ENCODE peak calls at places on chromosomes 6 and 20, in seven cellular contexts. One of them, this sample, is unnamed.
A peak's percentile ranks its signal among the peaks of the same experiment; 100 is the strongest.

GRCh38 chr6:139515511-139515910 is 141.1 kb upstream of the CITED2 start:
- DNase-seq in nephron progenitor cell: no peak
- DNase-seq in left kidney: peak; percentile 16
- DNase-seq in T1000: no peak
- DNase-seq in coronary artery: no peak
- DNase-seq in WTC11: no peak
- DNase-seq in NCI-H1105 treated with DMSO at 0.1 percent for 48 hours: no peak
- DNase-seq in this sample: no peak

GRCh38 chr6:111918825-111919224 is 45.6 kb upstream of the FYN start:
- DNase-seq in nephron progenitor cell: no peak
- DNase-seq in left kidney: no peak
- DNase-seq in T1000: no peak
- DNase-seq in coronary artery: no peak
- DNase-seq in WTC11: no peak
- DNase-seq in NCI-H1105 treated with DMSO at 0.1 percent for 48 hours: no peak
- DNase-seq in this sample: no peak

GRCh38 chr6:84638286-84638685 is 126.1 kb downstream of the TBX18 start:
- DNase-seq in nephron progenitor cell: no peak
- DNase-seq in left kidney: no peak
- DNase-seq in T1000: no peak
- DNase-seq in coronary artery: no peak
- DNase-seq in WTC11: no peak
- DNase-seq in NCI-H1105 treated with DMSO at 0.1 percent for 48 hours: no peak
- DNase-seq in this sample: no peak

GRCh38 chr6:47075741-47076421 is 33.7 kb upstream of the ADGRF1 start:
- DNase-seq in nephron progenitor cell: no peak
- DNase-seq in left kidney: no peak
- DNase-seq in T1000: no peak
- DNase-seq in coronary artery: no peak
- DNase-seq in WTC11: no peak
- DNase-seq in NCI-H1105 treated with DMSO at 0.1 percent for 48 hours: no peak
- DNase-seq in this sample: no peak

GRCh38 chr20:11222243-11222642 is 548.4 kb upstream of the JAG1 start:
- DNase-seq in nephron progenitor cell: no peak
- DNase-seq in left kidney: no peak
- DNase-seq in T1000: no peak
- DNase-seq in coronary artery: no peak
- DNase-seq in WTC11: no peak
- DNase-seq in NCI-H1105 treated with DMSO at 0.1 percent for 48 hours: no peak
- DNase-seq in this sample: no peak

GRCh38 chr6:14365393-14365792 is 247.8 kb downstream of the CD83 start:
- DNase-seq in nephron progenitor cell: no peak
- DNase-seq in left kidney: no peak
- DNase-seq in T1000: no peak
- DNase-seq in coronary artery: no peak
- DNase-seq in WTC11: no peak
- DNase-seq in NCI-H1105 treated with DMSO at 0.1 percent for 48 hours: no peak
- DNase-seq in this sample: no peak

GRCh38 chr6:21188505-21189223 is 404.9 kb upstream of the SOX4 start:
- DNase-seq in nephron progenitor cell: no peak
- DNase-seq in left kidney: no peak
- DNase-seq in T1000: no peak
- DNase-seq in coronary artery: no peak
- DNase-seq in WTC11: no peak
- DNase-seq in NCI-H1105 treated with DMSO at 0.1 percent for 48 hours: peak; percentile 92
- DNase-seq in this sample: no peak

GRCh38 chr6:149230729-149231434 is 86.6 kb upstream of the TAB2 start:
- DNase-seq in nephron progenitor cell: no peak
- DNase-seq in left kidney: no peak
- DNase-seq in T1000: no peak
- DNase-seq in coronary artery: no peak
- DNase-seq in WTC11: no peak
- DNase-seq in NCI-H1105 treated with DMSO at 0.1 percent for 48 hours: no peak
- DNase-seq in this sample: no peak

GRCh38 chr6:14732845-14733757 is 512.8 kb upstream of the JARID2 start:
- DNase-seq in nephron progenitor cell: no peak
- DNase-seq in left kidney: no peak
- DNase-seq in T1000: peak; percentile 24
- DNase-seq in coronary artery: peak; percentile 55
- DNase-seq in WTC11: no peak
- DNase-seq in NCI-H1105 treated with DMSO at 0.1 percent for 48 hours: no peak
- DNase-seq in this sample: no peak

GRCh38 chr6:100381111-100381510 is 83.6 kb downstream of the SIM1 start:
- DNase-seq in nephron progenitor cell: no peak
- DNase-seq in left kidney: peak; percentile 18
- DNase-seq in T1000: no peak
- DNase-seq in coronary artery: no peak
- DNase-seq in WTC11: no peak
- DNase-seq in NCI-H1105 treated with DMSO at 0.1 percent for 48 hours: no peak
- DNase-seq in this sample: no peak

GRCh38 chr6:29909995-29910394 is 32.3 kb upstream of the HLA-A start:
- DNase-seq in nephron progenitor cell: no peak
- DNase-seq in left kidney: no peak
- DNase-seq in T1000: no peak
- DNase-seq in coronary artery: no peak
- DNase-seq in WTC11: no peak
- DNase-seq in NCI-H1105 treated with DMSO at 0.1 percent for 48 hours: no peak
- DNase-seq in this sample: no peak

GRCh38 chr20:64161595-64162238 is 2.5 kb upstream of the MYT1 start:
- DNase-seq in nephron progenitor cell: peak; percentile 84
- DNase-seq in left kidney: peak; percentile 91
- DNase-seq in T1000: no peak
- DNase-seq in coronary artery: no peak
- DNase-seq in WTC11: peak; percentile 86
- DNase-seq in NCI-H1105 treated with DMSO at 0.1 percent for 48 hours: no peak
- DNase-seq in this sample: no peak

GRCh38 chr20:16178671-16179070 is 394.6 kb downstream of the KIF16B start:
- DNase-seq in nephron progenitor cell: no peak
- DNase-seq in left kidney: peak; percentile 23
- DNase-seq in T1000: no peak
- DNase-seq in coronary artery: no peak
- DNase-seq in WTC11: no peak
- DNase-seq in NCI-H1105 treated with DMSO at 0.1 percent for 48 hours: no peak
- DNase-seq in this sample: no peak

GRCh38 chr6:144302701-144303351 is 17.7 kb downstream of the UTRN start:
- DNase-seq in nephron progenitor cell: no peak
- DNase-seq in left kidney: no peak
- DNase-seq in T1000: no peak
- DNase-seq in coronary artery: no peak
- DNase-seq in WTC11: no peak
- DNase-seq in NCI-H1105 treated with DMSO at 0.1 percent for 48 hours: no peak
- DNase-seq in this sample: no peak

GRCh38 chr6:150213301-150213700 is 70.5 kb downstream of the PPP1R14C start:
- DNase-seq in nephron progenitor cell: no peak
- DNase-seq in left kidney: no peak
- DNase-seq in T1000: no peak
- DNase-seq in coronary artery: no peak
- DNase-seq in WTC11: no peak
- DNase-seq in NCI-H1105 treated with DMSO at 0.1 percent for 48 hours: no peak
- DNase-seq in this sample: no peak

GRCh38 chr20:10655723-10656122 is 18.1 kb downstream of the JAG1 start:
- DNase-seq in nephron progenitor cell: peak; percentile 63
- DNase-seq in left kidney: peak; percentile 83
- DNase-seq in T1000: no peak
- DNase-seq in coronary artery: no peak
- DNase-seq in WTC11: no peak
- DNase-seq in NCI-H1105 treated with DMSO at 0.1 percent for 48 hours: no peak
- DNase-seq in this sample: no peak

GRCh38 chr6:127069659-127070279 is 48.7 kb upstream of the RSPO3 start:
- DNase-seq in nephron progenitor cell: no peak
- DNase-seq in left kidney: peak; percentile 44
- DNase-seq in T1000: no peak
- DNase-seq in coronary artery: no peak
- DNase-seq in WTC11: no peak
- DNase-seq in NCI-H1105 treated with DMSO at 0.1 percent for 48 hours: peak; percentile 63
- DNase-seq in this sample: no peak

GRCh38 chr6:88725111-88725711 is 238.2 kb downstream of the RNGTT start:
- DNase-seq in nephron progenitor cell: peak; percentile 65
- DNase-seq in left kidney: peak; percentile 70
- DNase-seq in T1000: no peak
- DNase-seq in coronary artery: no peak
- DNase-seq in WTC11: peak; percentile 77
- DNase-seq in NCI-H1105 treated with DMSO at 0.1 percent for 48 hours: no peak
- DNase-seq in this sample: no peak

GRCh38 chr6:148547110-148547509 is 199.7 kb upstream of the UST start:
- DNase-seq in nephron progenitor cell: no peak
- DNase-seq in left kidney: no peak
- DNase-seq in T1000: no peak
- DNase-seq in coronary artery: peak; percentile 54
- DNase-seq in WTC11: no peak
- DNase-seq in NCI-H1105 treated with DMSO at 0.1 percent for 48 hours: no peak
- DNase-seq in this sample: no peak

GRCh38 chr6:92688328-92688727 is 731.0 kb downstream of the EPHA7 start:
- DNase-seq in nephron progenitor cell: no peak
- DNase-seq in left kidney: no peak
- DNase-seq in T1000: no peak
- DNase-seq in coronary artery: no peak
- DNase-seq in WTC11: no peak
- DNase-seq in NCI-H1105 treated with DMSO at 0.1 percent for 48 hours: no peak
- DNase-seq in this sample: no peak

GRCh38 chr20:1809121-1809520 is 86.1 kb upstream of the SIRPA start:
- DNase-seq in nephron progenitor cell: no peak
- DNase-seq in left kidney: no peak
- DNase-seq in T1000: peak; percentile 29
- DNase-seq in coronary artery: no peak
- DNase-seq in WTC11: no peak
- DNase-seq in NCI-H1105 treated with DMSO at 0.1 percent for 48 hours: no peak
- DNase-seq in this sample: no peak

GRCh38 chr6:144248470-144249301 is 36.4 kb upstream of the UTRN start:
- DNase-seq in nephron progenitor cell: no peak
- DNase-seq in left kidney: peak; percentile 77
- DNase-seq in T1000: no peak
- DNase-seq in coronary artery: no peak
- DNase-seq in WTC11: no peak
- DNase-seq in NCI-H1105 treated with DMSO at 0.1 percent for 48 hours: no peak
- DNase-seq in this sample: no peak

GRCh38 chr20:45320948-45321595 is 13.0 kb upstream of the MATN4 start:
- DNase-seq in nephron progenitor cell: no peak
- DNase-seq in left kidney: no peak
- DNase-seq in T1000: no peak
- DNase-seq in coronary artery: no peak
- DNase-seq in WTC11: no peak
- DNase-seq in NCI-H1105 treated with DMSO at 0.1 percent for 48 hours: no peak
- DNase-seq in this sample: no peak

GRCh38 chr6:129865013-129865412 is 3.9 kb upstream of the TMEM244 start:
- DNase-seq in nephron progenitor cell: no peak
- DNase-seq in left kidney: no peak
- DNase-seq in T1000: no peak
- DNase-seq in coronary artery: no peak
- DNase-seq in WTC11: no peak
- DNase-seq in NCI-H1105 treated with DMSO at 0.1 percent for 48 hours: no peak
- DNase-seq in this sample: no peak

GRCh38 chr6:20162515-20162914 is 49.8 kb downstream of the MBOAT1 start:
- DNase-seq in nephron progenitor cell: no peak
- DNase-seq in left kidney: no peak
- DNase-seq in T1000: no peak
- DNase-seq in coronary artery: no peak
- DNase-seq in WTC11: no peak
- DNase-seq in NCI-H1105 treated with DMSO at 0.1 percent for 48 hours: no peak
- DNase-seq in this sample: no peak

GRCh38 chr6:583639-584038 is 73.3 kb downstream of the HUS1B start:
- DNase-seq in nephron progenitor cell: no peak
- DNase-seq in left kidney: no peak
- DNase-seq in T1000: no peak
- DNase-seq in coronary artery: no peak
- DNase-seq in WTC11: no peak
- DNase-seq in NCI-H1105 treated with DMSO at 0.1 percent for 48 hours: no peak
- DNase-seq in this sample: no peak

GRCh38 chr20:2767768-2768631 is 32.4 kb downstream of the CPXM1 start:
- DNase-seq in nephron progenitor cell: no peak
- DNase-seq in left kidney: no peak
- DNase-seq in T1000: no peak
- DNase-seq in coronary artery: no peak
- DNase-seq in WTC11: no peak
- DNase-seq in NCI-H1105 treated with DMSO at 0.1 percent for 48 hours: no peak
- DNase-seq in this sample: no peak

GRCh38 chr20:39013662-39014109 is 51.5 kb downstream of the DHX35 start:
- DNase-seq in nephron progenitor cell: no peak
- DNase-seq in left kidney: no peak
- DNase-seq in T1000: no peak
- DNase-seq in coronary artery: no peak
- DNase-seq in WTC11: no peak
- DNase-seq in NCI-H1105 treated with DMSO at 0.1 percent for 48 hours: no peak
- DNase-seq in this sample: no peak

GRCh38 chr20:11080010-11080409 is 406.2 kb upstream of the JAG1 start:
- DNase-seq in nephron progenitor cell: no peak
- DNase-seq in left kidney: no peak
- DNase-seq in T1000: no peak
- DNase-seq in coronary artery: no peak
- DNase-seq in WTC11: no peak
- DNase-seq in NCI-H1105 treated with DMSO at 0.1 percent for 48 hours: no peak
- DNase-seq in this sample: no peak

GRCh38 chr20:62832212-62832922 is 15.5 kb downstream of the COL9A3 start:
- DNase-seq in nephron progenitor cell: no peak
- DNase-seq in left kidney: peak; percentile 44
- DNase-seq in T1000: no peak
- DNase-seq in coronary artery: peak; percentile 70
- DNase-seq in WTC11: peak; percentile 71
- DNase-seq in NCI-H1105 treated with DMSO at 0.1 percent for 48 hours: no peak
- DNase-seq in this sample: no peak

GRCh38 chr6:31972709-31973350 is 892 bp upstream of the DXO start:
- DNase-seq in nephron progenitor cell: no peak
- DNase-seq in left kidney: no peak
- DNase-seq in T1000: no peak
- DNase-seq in coronary artery: no peak
- DNase-seq in WTC11: no peak
- DNase-seq in NCI-H1105 treated with DMSO at 0.1 percent for 48 hours: no peak
- DNase-seq in this sample: no peak